ENCODE peak calls at places on chromosomes 13 and 19, in ten cellular contexts. One of them, this sample, is unnamed.

GRCh38 chr13:27472441-27472840 is 22.1 kb upstream of the MTIF3 start:
- DNase-seq in caudate nucleus: no peak
- DNase-seq in amniotic epithelial cell: no peak
- DNase-seq in AG20443: no peak
- DNase-seq in Calu3: no peak
- DNase-seq in NCI-H460: no peak
- DNase-seq in GM12891: no peak
- DNase-seq in stimulated activated CD8-positive, alpha-beta memory T cell treated with anti-CD3 and anti-CD28 coated beads, Interleukin-2, amount 100 ng/mL, for 1 hour: no peak
- DNase-seq in sciatic nerve: no peak
- DNase-seq in AG10803: no peak
- DNase-seq in this sample: no peak

GRCh38 chr19:55368701-55369563 is 1.3 kb downstream of the IL11 start:
- DNase-seq in amniotic epithelial cell: peak; percentile 54
- DNase-seq in NCI-H460: no peak
- DNase-seq in stimulated activated CD8-positive, alpha-beta memory T cell treated with anti-CD3 and anti-CD28 coated beads, Interleukin-2, amount 100 ng/mL, for 1 hour: no peak
- DNase-seq in GM12891: no peak
- DNase-seq in Calu3: peak; percentile 54
- DNase-seq in AG20443: peak; percentile 94
- DNase-seq in caudate nucleus: no peak
- DNase-seq in sciatic nerve: no peak
- DNase-seq in AG10803: peak; percentile 71
- DNase-seq in this sample: no peak

GRCh38 chr13:80923907-80924306 is 583.0 kb upstream of the SPRY2 start:
- DNase-seq in AG20443: no peak
- DNase-seq in stimulated activated CD8-positive, alpha-beta memory T cell treated with anti-CD3 and anti-CD28 coated beads, Interleukin-2, amount 100 ng/mL, for 1 hour: no peak
- DNase-seq in amniotic epithelial cell: no peak
- DNase-seq in AG10803: no peak
- DNase-seq in Calu3: no peak
- DNase-seq in sciatic nerve: no peak
- DNase-seq in caudate nucleus: no peak
- DNase-seq in NCI-H460: no peak
- DNase-seq in GM12891: no peak
- DNase-seq in this sample: no peak

GRCh38 chr19:16222806-16223205 is 25.1 kb downstream of the AP1M1 start:
- DNase-seq in AG20443: no peak
- DNase-seq in NCI-H460: no peak
- DNase-seq in AG10803: peak; percentile 36
- DNase-seq in sciatic nerve: no peak
- DNase-seq in amniotic epithelial cell: peak; percentile 32
- DNase-seq in stimulated activated CD8-positive, alpha-beta memory T cell treated with anti-CD3 and anti-CD28 coated beads, Interleukin-2, amount 100 ng/mL, for 1 hour: no peak
- DNase-seq in caudate nucleus: no peak
- DNase-seq in GM12891: no peak
- DNase-seq in Calu3: no peak
- DNase-seq in this sample: no peak

GRCh38 chr13:40064723-40065122 is 409.3 kb downstream of the COG6 start:
- DNase-seq in AG10803: peak; percentile 91
- DNase-seq in amniotic epithelial cell: peak; percentile 94
- DNase-seq in Calu3: peak; percentile 9
- DNase-seq in NCI-H460: peak; percentile 42
- DNase-seq in caudate nucleus: no peak
- DNase-seq in AG20443: peak; percentile 50
- DNase-seq in GM12891: no peak
- DNase-seq in sciatic nerve: no peak
- DNase-seq in stimulated activated CD8-positive, alpha-beta memory T cell treated with anti-CD3 and anti-CD28 coated beads, Interleukin-2, amount 100 ng/mL, for 1 hour: no peak
- DNase-seq in this sample: no peak

GRCh38 chr13:114067886-114068722 is 64.3 kb downstream of the RASA3 start:
- DNase-seq in Calu3: no peak
- DNase-seq in caudate nucleus: no peak
- DNase-seq in AG10803: no peak
- DNase-seq in GM12891: no peak
- DNase-seq in sciatic nerve: peak; percentile 64
- DNase-seq in amniotic epithelial cell: no peak
- DNase-seq in AG20443: no peak
- DNase-seq in stimulated activated CD8-positive, alpha-beta memory T cell treated with anti-CD3 and anti-CD28 coated beads, Interleukin-2, amount 100 ng/mL, for 1 hour: no peak
- DNase-seq in NCI-H460: no peak
- DNase-seq in this sample: peak; percentile 64

GRCh38 chr19:11887247-11887617 is 350 bp upstream of the ZNF69 start:
- DNase-seq in NCI-H460: no peak
- DNase-seq in stimulated activated CD8-positive, alpha-beta memory T cell treated with anti-CD3 and anti-CD28 coated beads, Interleukin-2, amount 100 ng/mL, for 1 hour: no peak
- DNase-seq in amniotic epithelial cell: peak; percentile 16
- DNase-seq in sciatic nerve: no peak
- DNase-seq in caudate nucleus: peak; percentile 70
- DNase-seq in AG20443: peak; percentile 30
- DNase-seq in AG10803: peak; percentile 16
- DNase-seq in GM12891: no peak
- DNase-seq in Calu3: no peak
- DNase-seq in this sample: no peak

GRCh38 chr19:21748088-21748487 is 19.3 kb downstream of the ZNF100 start:
- DNase-seq in amniotic epithelial cell: no peak
- DNase-seq in sciatic nerve: no peak
- DNase-seq in AG10803: no peak
- DNase-seq in NCI-H460: no peak
- DNase-seq in Calu3: no peak
- DNase-seq in caudate nucleus: no peak
- DNase-seq in GM12891: no peak
- DNase-seq in AG20443: no peak
- DNase-seq in stimulated activated CD8-positive, alpha-beta memory T cell treated with anti-CD3 and anti-CD28 coated beads, Interleukin-2, amount 100 ng/mL, for 1 hour: no peak
- DNase-seq in this sample: no peak

GRCh38 chr19:51808333-51808986 is 13.5 kb downstream of the FPR3 start:
- DNase-seq in sciatic nerve: no peak
- DNase-seq in amniotic epithelial cell: peak; percentile 41
- DNase-seq in NCI-H460: no peak
- DNase-seq in AG20443: peak; percentile 38
- DNase-seq in Calu3: no peak
- DNase-seq in stimulated activated CD8-positive, alpha-beta memory T cell treated with anti-CD3 and anti-CD28 coated beads, Interleukin-2, amount 100 ng/mL, for 1 hour: no peak
- DNase-seq in GM12891: no peak
- DNase-seq in caudate nucleus: no peak
- DNase-seq in AG10803: peak; percentile 74
- DNase-seq in this sample: no peak

GRCh38 chr19:2529473-2529918 is 53.6 kb downstream of the GADD45B start:
- DNase-seq in GM12891: no peak
- DNase-seq in stimulated activated CD8-positive, alpha-beta memory T cell treated with anti-CD3 and anti-CD28 coated beads, Interleukin-2, amount 100 ng/mL, for 1 hour: no peak
- DNase-seq in caudate nucleus: no peak
- DNase-seq in NCI-H460: peak; percentile 94
- DNase-seq in amniotic epithelial cell: peak; percentile 84
- DNase-seq in sciatic nerve: no peak
- DNase-seq in AG10803: peak; percentile 97
- DNase-seq in Calu3: peak; percentile 53
- DNase-seq in AG20443: peak; percentile 77
- DNase-seq in this sample: no peak

GRCh38 chr19:32614916-32615315 is 33.9 kb downstream of the PDCD5 start:
- DNase-seq in GM12891: no peak
- DNase-seq in amniotic epithelial cell: no peak
- DNase-seq in AG10803: no peak
- DNase-seq in AG20443: no peak
- DNase-seq in NCI-H460: no peak
- DNase-seq in stimulated activated CD8-positive, alpha-beta memory T cell treated with anti-CD3 and anti-CD28 coated beads, Interleukin-2, amount 100 ng/mL, for 1 hour: no peak
- DNase-seq in caudate nucleus: no peak
- DNase-seq in Calu3: no peak
- DNase-seq in sciatic nerve: no peak
- DNase-seq in this sample: peak; percentile 18

GRCh38 chr19:1234670-1235380 is 3.0 kb downstream of the CBARP start:
- DNase-seq in AG20443: no peak
- DNase-seq in GM12891: no peak
- DNase-seq in Calu3: no peak
- DNase-seq in amniotic epithelial cell: no peak
- DNase-seq in NCI-H460: no peak
- DNase-seq in caudate nucleus: no peak
- DNase-seq in stimulated activated CD8-positive, alpha-beta memory T cell treated with anti-CD3 and anti-CD28 coated beads, Interleukin-2, amount 100 ng/mL, for 1 hour: no peak
- DNase-seq in sciatic nerve: no peak
- DNase-seq in AG10803: no peak
- DNase-seq in this sample: no peak

GRCh38 chr19:38792250-38793111 is 3.5 kb downstream of the LGALS7B start:
- DNase-seq in AG10803: no peak
- DNase-seq in sciatic nerve: no peak
- DNase-seq in Calu3: peak; percentile 36
- DNase-seq in AG20443: no peak
- DNase-seq in caudate nucleus: no peak
- DNase-seq in GM12891: no peak
- DNase-seq in NCI-H460: no peak
- DNase-seq in stimulated activated CD8-positive, alpha-beta memory T cell treated with anti-CD3 and anti-CD28 coated beads, Interleukin-2, amount 100 ng/mL, for 1 hour: no peak
- DNase-seq in amniotic epithelial cell: no peak
- DNase-seq in this sample: peak; percentile 82

GRCh38 chr13:21071015-21071414 is 9.6 kb upstream of the LATS2 start:
- DNase-seq in NCI-H460: no peak
- DNase-seq in Calu3: no peak
- DNase-seq in amniotic epithelial cell: peak; percentile 85
- DNase-seq in sciatic nerve: no peak
- DNase-seq in AG10803: peak; percentile 76
- DNase-seq in caudate nucleus: no peak
- DNase-seq in stimulated activated CD8-positive, alpha-beta memory T cell treated with anti-CD3 and anti-CD28 coated beads, Interleukin-2, amount 100 ng/mL, for 1 hour: no peak
- DNase-seq in AG20443: no peak
- DNase-seq in GM12891: no peak
- DNase-seq in this sample: no peak

GRCh38 chr19:54023191-54023590 is 31.8 kb downstream of the CACNG6 start:
- DNase-seq in caudate nucleus: no peak
- DNase-seq in amniotic epithelial cell: peak; percentile 71
- DNase-seq in NCI-H460: no peak
- DNase-seq in sciatic nerve: no peak
- DNase-seq in GM12891: no peak
- DNase-seq in stimulated activated CD8-positive, alpha-beta memory T cell treated with anti-CD3 and anti-CD28 coated beads, Interleukin-2, amount 100 ng/mL, for 1 hour: no peak
- DNase-seq in AG10803: no peak
- DNase-seq in AG20443: no peak
- DNase-seq in Calu3: no peak
- DNase-seq in this sample: no peak

GRCh38 chr19:55898911-55899310 is 33.2 kb downstream of the NLRP13 start:
- DNase-seq in amniotic epithelial cell: no peak
- DNase-seq in NCI-H460: no peak
- DNase-seq in sciatic nerve: no peak
- DNase-seq in Calu3: no peak
- DNase-seq in AG10803: no peak
- DNase-seq in AG20443: no peak
- DNase-seq in GM12891: no peak
- DNase-seq in stimulated activated CD8-positive, alpha-beta memory T cell treated with anti-CD3 and anti-CD28 coated beads, Interleukin-2, amount 100 ng/mL, for 1 hour: no peak
- DNase-seq in caudate nucleus: no peak
- DNase-seq in this sample: peak; percentile 34

GRCh38 chr13:22210134-22210930 is 539.5 kb downstream of the FGF9 start:
- DNase-seq in sciatic nerve: no peak
- DNase-seq in stimulated activated CD8-positive, alpha-beta memory T cell treated with anti-CD3 and anti-CD28 coated beads, Interleukin-2, amount 100 ng/mL, for 1 hour: no peak
- DNase-seq in AG20443: no peak
- DNase-seq in amniotic epithelial cell: no peak
- DNase-seq in GM12891: no peak
- DNase-seq in Calu3: no peak
- DNase-seq in caudate nucleus: no peak
- DNase-seq in AG10803: no peak
- DNase-seq in NCI-H460: no peak
- DNase-seq in this sample: no peak

GRCh38 chr13:31045621-31046081 is 113.2 kb downstream of the TEX26 start:
- DNase-seq in stimulated activated CD8-positive, alpha-beta memory T cell treated with anti-CD3 and anti-CD28 coated beads, Interleukin-2, amount 100 ng/mL, for 1 hour: peak; percentile 69
- DNase-seq in Calu3: peak; percentile 74
- DNase-seq in GM12891: no peak
- DNase-seq in AG10803: peak; percentile 89
- DNase-seq in AG20443: peak; percentile 92
- DNase-seq in sciatic nerve: peak; percentile 69
- DNase-seq in amniotic epithelial cell: peak; percentile 95
- DNase-seq in NCI-H460: peak; percentile 84
- DNase-seq in caudate nucleus: no peak
- DNase-seq in this sample: peak; percentile 90

GRCh38 chr13:102508411-102508810 is 88.4 kb upstream of the TPP2 start:
- DNase-seq in sciatic nerve: no peak
- DNase-seq in NCI-H460: no peak
- DNase-seq in Calu3: no peak
- DNase-seq in caudate nucleus: no peak
- DNase-seq in AG20443: no peak
- DNase-seq in stimulated activated CD8-positive, alpha-beta memory T cell treated with anti-CD3 and anti-CD28 coated beads, Interleukin-2, amount 100 ng/mL, for 1 hour: no peak
- DNase-seq in GM12891: no peak
- DNase-seq in amniotic epithelial cell: no peak
- DNase-seq in AG10803: no peak
- DNase-seq in this sample: no peak

GRCh38 chr19:16377521-16377920 is 52.9 kb downstream of the KLF2 start:
- DNase-seq in GM12891: no peak
- DNase-seq in stimulated activated CD8-positive, alpha-beta memory T cell treated with anti-CD3 and anti-CD28 coated beads, Interleukin-2, amount 100 ng/mL, for 1 hour: no peak
- DNase-seq in AG10803: no peak
- DNase-seq in sciatic nerve: no peak
- DNase-seq in AG20443: no peak
- DNase-seq in Calu3: no peak
- DNase-seq in amniotic epithelial cell: no peak
- DNase-seq in NCI-H460: no peak
- DNase-seq in caudate nucleus: no peak
- DNase-seq in this sample: no peak

GRCh38 chr13:67614577-67614976 is 384.4 kb upstream of the PCDH9 start:
- DNase-seq in AG20443: no peak
- DNase-seq in Calu3: no peak
- DNase-seq in caudate nucleus: no peak
- DNase-seq in stimulated activated CD8-positive, alpha-beta memory T cell treated with anti-CD3 and anti-CD28 coated beads, Interleukin-2, amount 100 ng/mL, for 1 hour: no peak
- DNase-seq in amniotic epithelial cell: no peak
- DNase-seq in AG10803: no peak
- DNase-seq in sciatic nerve: no peak
- DNase-seq in GM12891: no peak
- DNase-seq in NCI-H460: no peak
- DNase-seq in this sample: no peak

GRCh38 chr19:34171539-34171876 is 796 bp upstream of the LSM14A start:
- DNase-seq in Calu3: no peak
- DNase-seq in NCI-H460: no peak
- DNase-seq in stimulated activated CD8-positive, alpha-beta memory T cell treated with anti-CD3 and anti-CD28 coated beads, Interleukin-2, amount 100 ng/mL, for 1 hour: no peak
- DNase-seq in AG20443: peak; percentile 60
- DNase-seq in AG10803: peak; percentile 77
- DNase-seq in sciatic nerve: no peak
- DNase-seq in GM12891: peak; percentile 29
- DNase-seq in caudate nucleus: no peak
- DNase-seq in amniotic epithelial cell: peak; percentile 89
- DNase-seq in this sample: no peak

GRCh38 chr13:31913459-31913858 is 118.1 kb upstream of the FRY start:
- DNase-seq in Calu3: no peak
- DNase-seq in AG10803: peak; percentile 76
- DNase-seq in AG20443: peak; percentile 39
- DNase-seq in caudate nucleus: no peak
- DNase-seq in amniotic epithelial cell: no peak
- DNase-seq in sciatic nerve: no peak
- DNase-seq in GM12891: no peak
- DNase-seq in NCI-H460: peak; percentile 13
- DNase-seq in stimulated activated CD8-positive, alpha-beta memory T cell treated with anti-CD3 and anti-CD28 coated beads, Interleukin-2, amount 100 ng/mL, for 1 hour: no peak
- DNase-seq in this sample: no peak

GRCh38 chr13:48576448-48576993 is 43.6 kb upstream of the RCBTB2 start:
- DNase-seq in amniotic epithelial cell: no peak
- DNase-seq in AG10803: no peak
- DNase-seq in Calu3: no peak
- DNase-seq in sciatic nerve: no peak
- DNase-seq in GM12891: no peak
- DNase-seq in stimulated activated CD8-positive, alpha-beta memory T cell treated with anti-CD3 and anti-CD28 coated beads, Interleukin-2, amount 100 ng/mL, for 1 hour: no peak
- DNase-seq in AG20443: no peak
- DNase-seq in caudate nucleus: no peak
- DNase-seq in NCI-H460: no peak
- DNase-seq in this sample: no peak

GRCh38 chr13:41018583-41018909 is 570 bp downstream of the ELF1 start:
- DNase-seq in GM12891: no peak
- DNase-seq in sciatic nerve: no peak
- DNase-seq in stimulated activated CD8-positive, alpha-beta memory T cell treated with anti-CD3 and anti-CD28 coated beads, Interleukin-2, amount 100 ng/mL, for 1 hour: no peak
- DNase-seq in Calu3: no peak
- DNase-seq in NCI-H460: no peak
- DNase-seq in amniotic epithelial cell: no peak
- DNase-seq in caudate nucleus: no peak
- DNase-seq in AG10803: no peak
- DNase-seq in AG20443: no peak
- DNase-seq in this sample: no peak

GRCh38 chr13:33911521-33911920 is 93.6 kb downstream of the RFC3 start:
- DNase-seq in Calu3: no peak
- DNase-seq in NCI-H460: no peak
- DNase-seq in sciatic nerve: no peak
- DNase-seq in AG10803: no peak
- DNase-seq in caudate nucleus: no peak
- DNase-seq in amniotic epithelial cell: no peak
- DNase-seq in AG20443: no peak
- DNase-seq in GM12891: no peak
- DNase-seq in stimulated activated CD8-positive, alpha-beta memory T cell treated with anti-CD3 and anti-CD28 coated beads, Interleukin-2, amount 100 ng/mL, for 1 hour: no peak
- DNase-seq in this sample: no peak

GRCh38 chr13:77696863-77697207 is 652 bp upstream of the SLAIN1 start:
- DNase-seq in Calu3: no peak
- DNase-seq in caudate nucleus: no peak
- DNase-seq in NCI-H460: no peak
- DNase-seq in AG10803: no peak
- DNase-seq in sciatic nerve: no peak
- DNase-seq in amniotic epithelial cell: no peak
- DNase-seq in AG20443: no peak
- DNase-seq in stimulated activated CD8-positive, alpha-beta memory T cell treated with anti-CD3 and anti-CD28 coated beads, Interleukin-2, amount 100 ng/mL, for 1 hour: no peak
- DNase-seq in GM12891: no peak
- DNase-seq in this sample: no peak

GRCh38 chr19:58196911-58197616 is 14.2 kb downstream of the ZNF274 start:
- DNase-seq in Calu3: no peak
- DNase-seq in stimulated activated CD8-positive, alpha-beta memory T cell treated with anti-CD3 and anti-CD28 coated beads, Interleukin-2, amount 100 ng/mL, for 1 hour: no peak
- DNase-seq in amniotic epithelial cell: peak; percentile 58
- DNase-seq in caudate nucleus: no peak
- DNase-seq in sciatic nerve: no peak
- DNase-seq in AG10803: no peak
- DNase-seq in GM12891: no peak
- DNase-seq in NCI-H460: peak; percentile 17
- DNase-seq in AG20443: no peak
- DNase-seq in this sample: no peak